ENCODE peak calls at places on chromosomes 12 and 14, in four cellular contexts. One of them, this sample, is unnamed.

GRCh38 chr12:98485792-98486347 is 29.5 kb upstream of the TMPO start:
- DNase-seq in suprapubic skin: no peak
- DNase-seq in tibial nerve: no peak
- DNase-seq in IMR-90: no peak
- DNase-seq in this sample: no peak

GRCh38 chr12:31491395-31491794 is 99.5 kb downstream of the DENND5B start:
- DNase-seq in suprapubic skin: no peak
- DNase-seq in tibial nerve: no peak
- DNase-seq in IMR-90: no peak
- DNase-seq in this sample: no peak

GRCh38 chr12:131736807-131737484 is 26.1 kb downstream of the SFSWAP start:
- DNase-seq in suprapubic skin: no peak
- DNase-seq in tibial nerve: no peak
- DNase-seq in IMR-90: peak; percentile 70
- DNase-seq in this sample: no peak

GRCh38 chr12:47715393-47715876 is 9.6 kb upstream of the RPAP3 start:
- DNase-seq in suprapubic skin: no peak
- DNase-seq in tibial nerve: peak; percentile 53
- DNase-seq in IMR-90: peak; percentile 71
- DNase-seq in this sample: peak; percentile 90

GRCh38 chr12:79373896-79374499 is 316.8 kb downstream of the PAWR start:
- DNase-seq in suprapubic skin: no peak
- DNase-seq in tibial nerve: no peak
- DNase-seq in IMR-90: peak; percentile 23
- DNase-seq in this sample: no peak

GRCh38 chr12:11897923-11898322 is 172.8 kb upstream of the BCL2L14 start:
- DNase-seq in suprapubic skin: no peak
- DNase-seq in tibial nerve: no peak
- DNase-seq in IMR-90: no peak
- DNase-seq in this sample: no peak

GRCh38 chr12:89453579-89453978 is 71.0 kb downstream of the GALNT4 start:
- DNase-seq in suprapubic skin: no peak
- DNase-seq in tibial nerve: no peak
- DNase-seq in IMR-90: peak; percentile 85
- DNase-seq in this sample: no peak

GRCh38 chr14:74641581-74641980 is 29.5 kb upstream of the LTBP2 start:
- DNase-seq in suprapubic skin: no peak
- DNase-seq in tibial nerve: no peak
- DNase-seq in IMR-90: no peak
- DNase-seq in this sample: peak; percentile 34

GRCh38 chr12:24889403-24889802 is 59.5 kb downstream of the BCAT1 start:
- DNase-seq in suprapubic skin: no peak
- DNase-seq in tibial nerve: no peak
- DNase-seq in IMR-90: no peak
- DNase-seq in this sample: no peak

GRCh38 chr14:105470812-105471771 is 3.5 kb upstream of the CRIP2 start:
- DNase-seq in suprapubic skin: no peak
- DNase-seq in tibial nerve: no peak
- DNase-seq in IMR-90: no peak
- DNase-seq in this sample: no peak

GRCh38 chr12:11071414-11071813 is 9.3 kb upstream of the TAS2R46 start:
- DNase-seq in suprapubic skin: no peak
- DNase-seq in tibial nerve: no peak
- DNase-seq in IMR-90: no peak
- DNase-seq in this sample: no peak

GRCh38 chr14:22780941-22781605 is 14.6 kb downstream of the OXA1L start:
- DNase-seq in suprapubic skin: no peak
- DNase-seq in tibial nerve: no peak
- DNase-seq in IMR-90: peak; percentile 5
- DNase-seq in this sample: no peak

GRCh38 chr14:52694761-52695480 is 437 bp downstream of the ERO1A start:
- DNase-seq in suprapubic skin: no peak
- DNase-seq in tibial nerve: no peak
- DNase-seq in IMR-90: peak; percentile 49
- DNase-seq in this sample: no peak

GRCh38 chr14:67524152-67524963 is 8.7 kb upstream of the PLEKHH1 start:
- DNase-seq in suprapubic skin: no peak
- DNase-seq in tibial nerve: no peak
- DNase-seq in IMR-90: no peak
- DNase-seq in this sample: no peak

GRCh38 chr14:103597623-103598372 is 31.2 kb upstream of the KLC1 start:
- DNase-seq in suprapubic skin: no peak
- DNase-seq in tibial nerve: no peak
- DNase-seq in IMR-90: peak; percentile 95
- DNase-seq in this sample: no peak

GRCh38 chr12:124861492-124861891 is 2.2 kb downstream of the SCARB1 start:
- DNase-seq in suprapubic skin: no peak
- DNase-seq in tibial nerve: peak; percentile 86
- DNase-seq in IMR-90: no peak
- DNase-seq in this sample: no peak

GRCh38 chr14:93857500-93857899 is 69.2 kb upstream of the PRIMA1 start:
- DNase-seq in suprapubic skin: no peak
- DNase-seq in tibial nerve: no peak
- DNase-seq in IMR-90: no peak
- DNase-seq in this sample: no peak

GRCh38 chr12:95529693-95530225 is 21.5 kb downstream of the USP44 start:
- DNase-seq in suprapubic skin: no peak
- DNase-seq in tibial nerve: no peak
- DNase-seq in IMR-90: no peak
- DNase-seq in this sample: no peak

GRCh38 chr12:92244036-92244435 is 98.4 kb upstream of the BTG1 start:
- DNase-seq in suprapubic skin: no peak
- DNase-seq in tibial nerve: no peak
- DNase-seq in IMR-90: peak; percentile 6
- DNase-seq in this sample: no peak

GRCh38 chr14:100688051-100688450 is 38.6 kb upstream of the DLK1 start:
- DNase-seq in suprapubic skin: no peak
- DNase-seq in tibial nerve: no peak
- DNase-seq in IMR-90: no peak
- DNase-seq in this sample: no peak

GRCh38 chr12:124217508-124217981 is 77.3 kb upstream of the RFLNA start:
- DNase-seq in suprapubic skin: no peak
- DNase-seq in tibial nerve: no peak
- DNase-seq in IMR-90: no peak
- DNase-seq in this sample: no peak

GRCh38 chr12:26378721-26379120 is 183.3 kb downstream of the SSPN start:
- DNase-seq in suprapubic skin: no peak
- DNase-seq in tibial nerve: no peak
- DNase-seq in IMR-90: no peak
- DNase-seq in this sample: no peak

GRCh38 chr12:55720894-55721444 is 776 bp downstream of the RDH5 start:
- DNase-seq in suprapubic skin: peak; percentile 83
- DNase-seq in tibial nerve: peak; percentile 33
- DNase-seq in IMR-90: peak; percentile 91
- DNase-seq in this sample: peak; percentile 76

GRCh38 chr12:81450920-81451739 is 308.0 kb downstream of the PPFIA2 start:
- DNase-seq in suprapubic skin: no peak
- DNase-seq in tibial nerve: no peak
- DNase-seq in IMR-90: peak; percentile 54
- DNase-seq in this sample: no peak
- TF ChIP-seq POLR2A in suprapubic skin: no peak
- TF ChIP-seq POLR2A in tibial nerve: no peak
- TF ChIP-seq POLR2A in IMR-90: no peak
- TF ChIP-seq POLR2A in this sample: no peak

GRCh38 chr12:57996520-57996919 is 55.2 kb downstream of the ATP23 start:
- DNase-seq in suprapubic skin: no peak
- DNase-seq in tibial nerve: no peak
- DNase-seq in IMR-90: no peak
- DNase-seq in this sample: no peak
- H3K9me3 ChIP-seq in suprapubic skin: peaks cover 43% of the 10 kb centered on the region
- H3K9me3 ChIP-seq in tibial nerve: peaks cover 51% of the 10 kb centered on the region
- H3K9me3 ChIP-seq in IMR-90: peaks cover 13% of the 10 kb centered on the region
- H3K9me3 ChIP-seq in this sample: peaks cover 47% of the 10 kb centered on the region

GRCh38 chr12:121284551-121285390 is 11.7 kb downstream of the CAMKK2 start:
- DNase-seq in suprapubic skin: no peak
- DNase-seq in tibial nerve: no peak
- DNase-seq in IMR-90: peak; percentile 19
- DNase-seq in this sample: no peak

GRCh38 chr12:121282072-121282742 is 14.3 kb downstream of the CAMKK2 start:
- DNase-seq in suprapubic skin: no peak
- DNase-seq in tibial nerve: no peak
- DNase-seq in IMR-90: no peak
- DNase-seq in this sample: peak; percentile 14

GRCh38 chr12:121285856-121286255 is 10.7 kb downstream of the CAMKK2 start:
- DNase-seq in suprapubic skin: no peak
- DNase-seq in tibial nerve: no peak
- DNase-seq in IMR-90: no peak
- DNase-seq in this sample: no peak

GRCh38 chr12:121283388-121283787 is 13.1 kb downstream of the CAMKK2 start:
- DNase-seq in suprapubic skin: no peak
- DNase-seq in tibial nerve: no peak
- DNase-seq in IMR-90: no peak
- DNase-seq in this sample: no peak

DNA sequence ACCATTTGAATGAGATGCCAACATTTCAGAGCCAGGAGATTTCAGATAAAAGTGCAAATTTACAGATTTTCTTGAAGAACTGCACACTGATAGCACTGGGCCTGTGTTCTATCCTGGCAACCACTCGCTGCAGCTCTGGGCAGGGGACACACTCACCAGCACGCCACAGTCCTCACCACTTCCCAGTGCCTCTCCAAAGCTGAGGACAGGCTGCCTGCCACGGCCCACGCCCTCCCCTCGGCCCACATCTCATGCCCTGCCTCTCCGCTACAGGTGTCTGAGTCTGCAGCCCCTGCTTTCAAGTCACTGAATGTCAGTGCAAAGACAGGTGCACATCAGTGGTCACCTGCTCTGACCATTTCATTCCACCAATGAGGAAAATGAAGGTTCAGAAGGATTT is 12.7 kb downstream of the CAMKK2 start:
- DNase-seq in suprapubic skin: no peak
- DNase-seq in tibial nerve: no peak
- DNase-seq in IMR-90: no peak
- DNase-seq in this sample: no peak
- TF ChIP-seq POLR2A in suprapubic skin: no peak
- TF ChIP-seq POLR2A in tibial nerve: no peak
- TF ChIP-seq POLR2A in IMR-90: no peak
- TF ChIP-seq POLR2A in this sample: no peak

DNA sequence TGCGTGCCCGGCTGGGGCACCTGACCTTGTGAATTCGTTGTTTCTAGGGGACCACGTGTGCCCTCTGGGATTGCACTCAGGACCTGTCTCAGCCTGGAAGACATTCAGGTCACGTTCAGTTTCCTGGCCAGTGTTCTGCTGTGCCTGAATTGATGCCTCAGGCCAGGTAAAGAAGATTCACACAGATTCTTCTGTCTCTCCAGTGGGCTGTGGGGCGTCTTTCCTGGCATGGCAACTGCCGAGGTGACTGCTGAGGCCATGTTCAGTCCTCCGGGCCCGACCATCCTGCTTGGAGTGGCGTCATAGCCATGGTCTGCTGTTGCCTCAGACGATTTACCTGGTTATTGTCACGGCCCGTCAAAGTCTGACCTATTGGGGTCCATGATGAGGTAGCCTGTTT is 13.5 kb downstream of the ZNF605 start:
- DNase-seq in suprapubic skin: no peak
- DNase-seq in tibial nerve: no peak
- DNase-seq in IMR-90: no peak
- DNase-seq in this sample: no peak
- H3K9me3 ChIP-seq in suprapubic skin: peaks cover 62% of the 10 kb centered on the region
- H3K9me3 ChIP-seq in tibial nerve: peaks cover 91% of the 10 kb centered on the region
- H3K9me3 ChIP-seq in IMR-90: peaks cover 70% of the 10 kb centered on the region
- H3K9me3 ChIP-seq in this sample: peaks cover 6% of the 10 kb centered on the region

GRCh38 chr12:52066346-52067080 is 3.3 kb upstream of the ATG101 start:
- DNase-seq in suprapubic skin: no peak
- DNase-seq in tibial nerve: no peak
- DNase-seq in IMR-90: peak; percentile 58
- DNase-seq in this sample: no peak

GRCh38 chr12:52073531-52073950 is 3.8 kb downstream of the ATG101 start:
- DNase-seq in suprapubic skin: no peak
- DNase-seq in tibial nerve: no peak
- DNase-seq in IMR-90: no peak
- DNase-seq in this sample: no peak

GRCh38 chr12:52070243-52070925 is 606 bp downstream of the ATG101 start:
- DNase-seq in suprapubic skin: no peak
- DNase-seq in tibial nerve: no peak
- DNase-seq in IMR-90: no peak
- DNase-seq in this sample: no peak

GRCh38 chr12:52067081-52067374 is 2.8 kb upstream of the ATG101 start:
- DNase-seq in suprapubic skin: no peak
- DNase-seq in tibial nerve: no peak
- DNase-seq in IMR-90: no peak
- DNase-seq in this sample: no peak

GRCh38 chr12:52069410-52070242 is at the start of gene ATG101:
- DNase-seq in suprapubic skin: peak; percentile 96
- DNase-seq in tibial nerve: peak; percentile 76
- DNase-seq in IMR-90: peak; percentile 96
- DNase-seq in this sample: peak; percentile 97
- TF ChIP-seq POLR2A in suprapubic skin: peak; percentile 62
- TF ChIP-seq POLR2A in tibial nerve: peak; percentile 2
- TF ChIP-seq POLR2A in IMR-90: peak; percentile 90
- TF ChIP-seq POLR2A in this sample: no peak

DNA sequence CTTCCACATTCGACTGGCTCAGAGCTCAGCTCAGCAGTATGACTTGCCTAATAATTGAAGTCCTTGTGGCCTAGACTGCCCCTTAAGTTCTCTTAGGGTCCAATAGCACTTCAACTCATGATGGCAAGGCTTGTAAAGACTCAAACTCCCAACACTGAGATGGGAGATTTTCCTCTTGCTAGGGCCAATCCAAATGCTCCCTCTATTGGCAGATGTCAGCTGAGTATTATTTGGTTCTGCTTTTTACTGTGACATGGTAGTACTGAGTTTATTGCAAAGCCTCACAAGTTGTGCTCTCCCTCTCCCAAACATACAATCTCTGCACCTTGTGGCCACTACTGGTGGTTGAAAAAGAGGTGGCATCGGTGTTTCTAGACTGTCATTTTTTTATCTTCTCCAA is 164.2 kb downstream of the ALG10 start:
- DNase-seq in suprapubic skin: no peak
- DNase-seq in tibial nerve: no peak
- DNase-seq in IMR-90: no peak
- DNase-seq in this sample: no peak
- H3K9me3 ChIP-seq in suprapubic skin: no peaks in the 10 kb centered on the region
- H3K9me3 ChIP-seq in tibial nerve: no peaks in the 10 kb centered on the region
- H3K9me3 ChIP-seq in IMR-90: no peaks in the 10 kb centered on the region
- H3K9me3 ChIP-seq in this sample: peaks cover 5% of the 10 kb centered on the region

GRCh38 chr12:53054112-53054878 is 4.4 kb downstream of the TNS2 start:
- DNase-seq in suprapubic skin: peak; percentile 95
- DNase-seq in tibial nerve: peak; percentile 94
- DNase-seq in IMR-90: peak; percentile 77
- DNase-seq in this sample: peak; percentile 97
- TF ChIP-seq POLR2A in suprapubic skin: no peak
- TF ChIP-seq POLR2A in tibial nerve: no peak
- TF ChIP-seq POLR2A in IMR-90: no peak
- TF ChIP-seq POLR2A in this sample: no peak

DNA sequence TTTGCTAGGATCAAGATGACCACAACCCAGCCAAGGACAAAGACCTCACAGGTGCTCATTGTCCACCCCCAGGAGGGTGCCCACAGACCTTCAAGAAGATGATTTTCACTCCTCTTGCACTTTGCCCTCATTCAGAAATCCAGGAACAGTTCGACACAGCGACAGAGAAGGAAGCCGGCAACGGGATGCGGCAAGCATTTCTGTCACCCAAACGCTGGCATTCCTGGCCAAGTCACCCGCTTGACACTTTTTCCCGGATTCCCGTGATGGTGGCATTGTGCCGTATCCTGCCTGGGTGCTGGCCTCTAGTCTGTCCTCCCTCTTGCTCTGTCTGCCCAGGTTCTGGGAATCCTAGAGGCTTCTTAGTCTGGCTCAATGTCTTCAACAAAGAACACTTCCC is 770.4 kb upstream of the ALG10B start:
- DNase-seq in suprapubic skin: no peak
- DNase-seq in tibial nerve: no peak
- DNase-seq in IMR-90: no peak
- DNase-seq in this sample: no peak
- H3K9me3 ChIP-seq in suprapubic skin: peaks cover 7% of the 10 kb centered on the region
- H3K9me3 ChIP-seq in tibial nerve: peaks cover 36% of the 10 kb centered on the region
- H3K9me3 ChIP-seq in IMR-90: peaks cover 50% of the 10 kb centered on the region
- H3K9me3 ChIP-seq in this sample: peaks cover 42% of the 10 kb centered on the region